ENCODE peak calls at places on chromosomes 6 and 20, in six cellular contexts. One of them, this sample, is unnamed.
A peak's percentile ranks its signal among the peaks of the same experiment; 100 is the strongest.

GRCh38 chr6:21504790-21505189 is 88.8 kb upstream of the SOX4 start:
- DNase-seq in KG1: no peak
- DNase-seq in naive thymus-derived CD8-positive, alpha-beta T cell: no peak
- DNase-seq in colonic mucosa: no peak
- DNase-seq in activated CD4-positive, alpha-beta T cell treated with anti-CD3 and anti-CD28 coated beads for 24 hours: no peak
- DNase-seq in H1: no peak
- DNase-seq in this sample: no peak

GRCh38 chr6:26225848-26226590 is 138.8 kb downstream of the HFE start:
- DNase-seq in KG1: no peak
- DNase-seq in naive thymus-derived CD8-positive, alpha-beta T cell: no peak
- DNase-seq in colonic mucosa: no peak
- DNase-seq in activated CD4-positive, alpha-beta T cell treated with anti-CD3 and anti-CD28 coated beads for 24 hours: no peak
- DNase-seq in H1: no peak
- DNase-seq in this sample: no peak

GRCh38 chr20:61753196-61753942 is 312.3 kb downstream of the TAF4 start:
- DNase-seq in KG1: no peak
- DNase-seq in naive thymus-derived CD8-positive, alpha-beta T cell: no peak
- DNase-seq in colonic mucosa: no peak
- DNase-seq in activated CD4-positive, alpha-beta T cell treated with anti-CD3 and anti-CD28 coated beads for 24 hours: no peak
- DNase-seq in H1: no peak
- DNase-seq in this sample: no peak

GRCh38 chr6:162856885-162857284 is 129.1 kb downstream of the PACRG start:
- DNase-seq in KG1: no peak
- DNase-seq in naive thymus-derived CD8-positive, alpha-beta T cell: no peak
- DNase-seq in colonic mucosa: no peak
- DNase-seq in activated CD4-positive, alpha-beta T cell treated with anti-CD3 and anti-CD28 coated beads for 24 hours: no peak
- DNase-seq in H1: peak; percentile 58
- DNase-seq in this sample: no peak

GRCh38 chr6:5663256-5663655 is 343.5 kb downstream of the NRN1 start:
- DNase-seq in KG1: no peak
- DNase-seq in naive thymus-derived CD8-positive, alpha-beta T cell: no peak
- DNase-seq in colonic mucosa: no peak
- DNase-seq in activated CD4-positive, alpha-beta T cell treated with anti-CD3 and anti-CD28 coated beads for 24 hours: no peak
- DNase-seq in H1: no peak
- DNase-seq in this sample: no peak

GRCh38 chr20:13291167-13291566 is 70.1 kb downstream of the ISM1 start:
- DNase-seq in KG1: no peak
- DNase-seq in naive thymus-derived CD8-positive, alpha-beta T cell: no peak
- DNase-seq in colonic mucosa: peak; percentile 40
- DNase-seq in activated CD4-positive, alpha-beta T cell treated with anti-CD3 and anti-CD28 coated beads for 24 hours: no peak
- DNase-seq in H1: no peak
- DNase-seq in this sample: no peak

GRCh38 chr6:71252960-71253359 is 35.7 kb upstream of the OGFRL1 start:
- DNase-seq in KG1: no peak
- DNase-seq in naive thymus-derived CD8-positive, alpha-beta T cell: no peak
- DNase-seq in colonic mucosa: no peak
- DNase-seq in activated CD4-positive, alpha-beta T cell treated with anti-CD3 and anti-CD28 coated beads for 24 hours: no peak
- DNase-seq in H1: no peak
- DNase-seq in this sample: no peak

GRCh38 chr20:16599257-16599656 is 26.0 kb upstream of the KIF16B start:
- DNase-seq in KG1: no peak
- DNase-seq in naive thymus-derived CD8-positive, alpha-beta T cell: no peak
- DNase-seq in colonic mucosa: no peak
- DNase-seq in activated CD4-positive, alpha-beta T cell treated with anti-CD3 and anti-CD28 coated beads for 24 hours: no peak
- DNase-seq in H1: no peak
- DNase-seq in this sample: peak; percentile 26

GRCh38 chr20:41178495-41178894 is 41.2 kb downstream of the PLCG1 start:
- DNase-seq in KG1: no peak
- DNase-seq in naive thymus-derived CD8-positive, alpha-beta T cell: no peak
- DNase-seq in colonic mucosa: no peak
- DNase-seq in activated CD4-positive, alpha-beta T cell treated with anti-CD3 and anti-CD28 coated beads for 24 hours: no peak
- DNase-seq in H1: no peak
- DNase-seq in this sample: no peak

GRCh38 chr20:44403194-44404112 is 48.0 kb downstream of the HNF4A start:
- DNase-seq in KG1: no peak
- DNase-seq in naive thymus-derived CD8-positive, alpha-beta T cell: no peak
- DNase-seq in colonic mucosa: peak; percentile 22
- DNase-seq in activated CD4-positive, alpha-beta T cell treated with anti-CD3 and anti-CD28 coated beads for 24 hours: no peak
- DNase-seq in H1: no peak
- DNase-seq in this sample: no peak

GRCh38 chr6:42099340-42100028 is 42.9 kb downstream of the C6orf132 start:
- DNase-seq in KG1: no peak
- DNase-seq in naive thymus-derived CD8-positive, alpha-beta T cell: no peak
- DNase-seq in colonic mucosa: peak; percentile 89
- DNase-seq in activated CD4-positive, alpha-beta T cell treated with anti-CD3 and anti-CD28 coated beads for 24 hours: no peak
- DNase-seq in H1: no peak
- DNase-seq in this sample: peak; percentile 43

This sample was measured in activated CD8-positive, alpha-beta T cell treated with anti-CD3 and anti-CD28 coated beads for 36 hours.